ENCODE peak calls at places on chromosome 4, in five cellular contexts. E, Q, J, P and H are unnamed samples.

GRCh38 chr4:73998040-73999011 is at the start of gene CXCL5:
- DNase-seq in E (no peak), Q (no peak), J (no peak), P (peak), H (no peak)

GRCh38 chr4:132269303-132269990 is 879.6 kb upstream of the PCDH10 start:
- DNase-seq in E (no peak), Q (no peak), J (no peak), P (no peak), H (no peak)

GRCh38 chr4:2767046-2767704 is 11.0 kb upstream of the TNIP2 start:
- DNase-seq in E (no peak), Q (no peak), J (no peak), P (no peak), H (no peak)

GRCh38 chr4:177008071-177008835 is 215.5 kb upstream of the VEGFC start:
- DNase-seq in E (no peak), Q (no peak), J (no peak), P (no peak), H (no peak)

GRCh38 chr4:110644008-110644407 is 21.1 kb upstream of the PITX2 start:
- DNase-seq in E (no peak), Q (no peak), J (no peak), P (no peak), H (no peak)

GRCh38 chr4:59904331-59904730 is 1295.8 kb upstream of the ADGRL3 start:
- DNase-seq in E (no peak), Q (no peak), J (no peak), P (no peak), H (no peak)

GRCh38 chr4:127870688-127871087 is 10.0 kb upstream of the PLK4 start:
- DNase-seq in E (no peak), Q (no peak), J (no peak), P (no peak), H (no peak)

GRCh38 chr4:8688041-8688907 is 95.7 kb downstream of the CPZ start:
- DNase-seq in E (no peak), Q (no peak), J (no peak), P (peak), H (no peak)

GRCh38 chr4:38745881-38746280 is 36.9 kb downstream of the TLR10 start:
- DNase-seq in E (no peak), Q (no peak), J (no peak), P (no peak), H (no peak)

GRCh38 chr4:156803056-156803455 is 168.5 kb downstream of the PDGFC start:
- DNase-seq in E (no peak), Q (no peak), J (no peak), P (no peak), H (no peak)

GRCh38 chr4:30952526-30953219 is 232.5 kb downstream of the PCDH7 start:
- DNase-seq in E (no peak), Q (no peak), J (no peak), P (no peak), H (no peak)

GRCh38 chr4:56803473-56803872 is 18.0 kb downstream of the SPINK2 start:
- DNase-seq in E (no peak), Q (no peak), J (no peak), P (no peak), H (no peak)

DNA sequence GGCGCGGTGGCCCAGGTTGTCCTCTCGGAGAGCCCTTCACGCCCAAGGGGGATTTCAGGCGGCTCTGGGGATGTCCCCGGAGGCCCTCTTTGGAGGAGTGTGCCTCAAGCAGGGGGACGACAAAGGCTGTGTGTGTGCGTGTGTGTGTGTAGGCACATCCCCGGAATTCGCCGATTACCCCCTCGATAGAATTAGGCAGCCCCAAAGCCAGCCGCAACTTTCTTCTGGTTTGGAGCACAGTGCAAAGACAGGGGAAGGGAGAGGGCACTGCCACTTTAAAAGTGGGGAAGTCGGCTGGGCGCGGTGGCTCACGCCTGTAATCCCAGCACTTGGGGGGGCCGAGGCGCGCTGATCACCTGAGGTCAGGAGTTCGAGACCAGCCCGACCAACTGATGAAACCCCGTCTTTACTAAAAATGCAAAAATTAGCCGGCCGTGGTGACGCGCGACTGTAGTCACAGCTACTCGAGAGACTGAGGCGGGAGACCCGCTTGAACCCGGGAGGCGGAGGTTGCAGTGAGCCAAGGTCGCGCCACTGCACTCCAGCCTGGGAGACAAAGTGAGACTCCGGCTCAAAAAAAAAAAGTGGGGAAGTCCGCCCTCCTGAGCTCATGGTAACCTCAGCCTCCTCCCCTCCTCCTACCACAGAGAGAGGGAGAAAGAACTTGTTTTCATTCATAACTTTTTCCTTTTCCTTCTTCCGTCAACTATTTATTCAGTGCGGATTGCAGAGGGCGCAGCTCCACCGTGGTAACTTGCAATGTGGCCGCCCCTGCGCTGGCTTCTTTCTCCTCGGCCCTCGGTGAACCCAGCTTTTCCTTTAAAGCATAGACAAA is 2.4 kb downstream of the SPRY1 start:
- DNase-seq in E (peak), Q (peak), J (peak), P (peak), H (peak)
- TF ChIP-seq CTCF in E (no peak), Q (no peak), J (peak), P (no peak), H (peak)

GRCh38 chr4:97990409-97990808 is 152.9 kb downstream of the STPG2 start:
- DNase-seq in E (no peak), Q (no peak), J (no peak), P (no peak), H (no peak)

GRCh38 chr4:97984545-97985131 is 158.6 kb downstream of the STPG2 start:
- DNase-seq in E (no peak), Q (no peak), J (no peak), P (peak), H (no peak)

GRCh38 chr4:97987019-97987648 is 156.1 kb downstream of the STPG2 start:
- DNase-seq in E (no peak), Q (no peak), J (peak), P (no peak), H (no peak)
- TF ChIP-seq CTCF in E (peak), Q (no peak), J (peak), P (peak), H (peak)

GRCh38 chr4:180058731-180059215 is 2184.4 kb upstream of the TENM3 start:
- DNase-seq in E (no peak), Q (no peak), J (peak), P (peak), H (peak)
- TF ChIP-seq CTCF in E (no peak), Q (no peak), J (no peak), P (peak), H (no peak)

DNA sequence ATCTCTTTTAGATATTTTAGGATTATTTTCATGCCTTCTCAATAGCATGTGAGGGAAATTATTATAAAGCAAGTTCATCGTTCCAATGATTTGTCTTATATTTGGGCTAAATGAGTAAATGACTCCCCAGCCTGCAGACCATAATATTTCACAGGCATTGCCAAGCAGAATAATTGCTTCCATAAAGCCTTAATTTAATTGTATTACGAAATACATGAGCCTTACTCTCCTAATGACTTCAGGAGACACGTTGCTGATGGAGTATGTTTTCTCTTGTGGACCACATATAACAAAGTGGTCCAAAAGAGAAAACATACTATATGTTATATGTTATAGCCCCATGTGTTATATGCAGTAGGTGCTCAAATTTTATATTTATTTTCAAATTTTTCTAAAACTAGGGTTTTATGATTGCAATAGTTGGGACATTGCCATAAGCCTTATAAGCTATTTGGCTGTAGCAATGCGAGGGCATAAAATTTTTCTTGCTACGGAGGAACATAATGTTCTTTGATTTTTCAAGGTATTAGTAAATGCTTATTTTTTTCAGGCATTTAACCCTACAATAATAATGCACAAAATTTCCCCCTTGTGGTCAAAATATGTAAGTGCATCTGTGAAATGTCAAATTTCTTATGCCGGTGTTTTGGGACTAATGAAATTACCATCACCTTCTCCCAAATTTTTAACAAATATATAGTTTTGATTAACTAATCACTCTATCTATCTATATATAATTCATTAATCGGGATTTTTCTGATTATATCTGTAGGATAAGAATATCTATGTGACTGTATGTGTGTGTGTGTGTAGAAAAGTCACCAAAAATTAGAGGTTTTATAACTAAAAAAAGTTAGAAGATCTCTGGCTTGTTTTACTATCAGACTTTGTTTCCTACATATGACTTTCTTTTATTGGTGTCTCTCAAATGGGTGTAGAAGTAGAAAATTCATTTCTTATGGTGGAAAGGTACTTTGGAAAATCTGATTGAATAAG is 26.4 kb upstream of the TMPRSS11D start:
- DNase-seq in E (no peak), Q (no peak), J (no peak), P (no peak), H (no peak)
- TF ChIP-seq CTCF in E (no peak), Q (peak), J (peak), P (peak), H (peak)

GRCh38 chr4:3834921-3835521 is 68.8 kb downstream of the ADRA2C start:
- DNase-seq in E (no peak), Q (no peak), J (no peak), P (no peak), H (no peak)
- TF ChIP-seq CTCF in E (no peak), Q (no peak), J (no peak), P (peak), H (no peak)